ENCODE peak calls at places on chromosomes 7 and 10, in seven cellular contexts. F is glutamatergic neuron, Y is left ventricle myocardium inferior, D is foreskin keratinocyte, Q is ovary, B is neural crest cell, P is uterus. T is an unnamed sample.

GRCh38 chr7:154423219-154423618 is 371.0 kb downstream of the DPP6 start:
- DNase-seq in F (no peak), Y (no peak), D (no peak), Q (no peak), B (no peak), P (no peak), T (no peak)

GRCh38 chr7:140364819-140365218 is 33.5 kb downstream of the SLC37A3 start:
- DNase-seq in F (no peak), Y (no peak), D (peak), Q (no peak), B (no peak), P (no peak), T (no peak)

GRCh38 chr7:104096683-104097082 is 107.2 kb upstream of the RELN start:
- DNase-seq in F (no peak), Y (no peak), D (peak), Q (no peak), B (peak), P (no peak), T (peak)

GRCh38 chr7:608361-608760 is 88.7 kb upstream of the PDGFA start:
- DNase-seq in F (peak), Y (no peak), D (no peak), Q (no peak), B (no peak), P (no peak), T (no peak)

GRCh38 chr10:101974091-101974799 is 81.7 kb downstream of the ARMH3 start:
- DNase-seq in F (no peak), Y (no peak), D (no peak), Q (no peak), B (no peak), P (no peak), T (peak)

GRCh38 chr10:126262186-126262838 is 126.0 kb downstream of the ADAM12 start:
- DNase-seq in F (no peak), Y (no peak), D (no peak), Q (no peak), B (no peak), P (no peak), T (no peak)

GRCh38 chr7:52297128-52297527 is 738.3 kb upstream of the POM121L12 start:
- DNase-seq in F (no peak), Y (no peak), D (no peak), Q (no peak), B (no peak), P (no peak), T (no peak)

GRCh38 chr7:16841681-16842080 is 36.9 kb upstream of the AGR2 start:
- DNase-seq in F (no peak), Y (no peak), D (peak), Q (no peak), B (no peak), P (no peak), T (peak)

GRCh38 chr7:36563706-36564325 is 160.5 kb downstream of the AOAH start:
- DNase-seq in F (no peak), Y (no peak), D (no peak), Q (no peak), B (no peak), P (no peak), T (peak)

GRCh38 chr10:101060951-101061813 is 607 bp upstream of the KAZALD1 start:
- DNase-seq in F (peak), Y (peak), D (peak), Q (peak), B (peak), P (peak), T (peak)

GRCh38 chr7:45580053-45580872 is 6.1 kb downstream of the ADCY1 start:
- DNase-seq in F (peak), Y (peak), D (no peak), Q (no peak), B (no peak), P (no peak), T (peak)

GRCh38 chr10:71644307-71645180 is 75.0 kb downstream of the C10orf105 start:
- DNase-seq in F (no peak), Y (no peak), D (no peak), Q (no peak), B (no peak), P (no peak), T (no peak)

GRCh38 chr7:33495207-33495606 is 365.8 kb downstream of the BBS9 start:
- DNase-seq in F (no peak), Y (no peak), D (no peak), Q (no peak), B (no peak), P (no peak), T (peak)

GRCh38 chr7:66739953-66740301 is 606 bp upstream of the RABGEF1 start:
- DNase-seq in F (no peak), Y (no peak), D (peak), Q (no peak), B (no peak), P (no peak), T (no peak)

DNA sequence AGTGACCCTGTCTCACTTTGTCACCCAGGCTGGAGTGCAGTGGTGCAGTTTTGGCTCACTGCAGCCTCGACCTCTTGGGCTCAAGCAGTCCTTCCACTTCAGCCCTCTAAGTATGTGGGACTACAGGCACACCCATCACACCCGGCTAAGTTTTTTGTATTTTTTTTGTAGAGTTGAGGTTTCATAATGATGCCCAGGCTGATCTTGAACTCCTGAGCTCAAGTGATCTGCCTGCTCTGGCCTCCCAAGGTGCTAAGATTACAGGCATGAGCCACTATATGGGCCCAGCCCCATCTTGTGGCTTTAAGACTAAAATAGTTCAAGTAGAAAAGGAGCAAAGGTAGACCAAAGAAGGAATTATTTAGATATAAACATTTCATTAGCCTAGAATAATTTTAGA is 65.5 kb downstream of the MLLT10 start:
- DNase-seq in F (no peak), Y (no peak), D (no peak), Q (no peak), B (no peak), P (no peak), T (peak)
- TF ChIP-seq CTCF in F (no peak), Y (no peak), D (no peak), Q (no peak), B (no peak), P (no peak), T (no peak)

DNA sequence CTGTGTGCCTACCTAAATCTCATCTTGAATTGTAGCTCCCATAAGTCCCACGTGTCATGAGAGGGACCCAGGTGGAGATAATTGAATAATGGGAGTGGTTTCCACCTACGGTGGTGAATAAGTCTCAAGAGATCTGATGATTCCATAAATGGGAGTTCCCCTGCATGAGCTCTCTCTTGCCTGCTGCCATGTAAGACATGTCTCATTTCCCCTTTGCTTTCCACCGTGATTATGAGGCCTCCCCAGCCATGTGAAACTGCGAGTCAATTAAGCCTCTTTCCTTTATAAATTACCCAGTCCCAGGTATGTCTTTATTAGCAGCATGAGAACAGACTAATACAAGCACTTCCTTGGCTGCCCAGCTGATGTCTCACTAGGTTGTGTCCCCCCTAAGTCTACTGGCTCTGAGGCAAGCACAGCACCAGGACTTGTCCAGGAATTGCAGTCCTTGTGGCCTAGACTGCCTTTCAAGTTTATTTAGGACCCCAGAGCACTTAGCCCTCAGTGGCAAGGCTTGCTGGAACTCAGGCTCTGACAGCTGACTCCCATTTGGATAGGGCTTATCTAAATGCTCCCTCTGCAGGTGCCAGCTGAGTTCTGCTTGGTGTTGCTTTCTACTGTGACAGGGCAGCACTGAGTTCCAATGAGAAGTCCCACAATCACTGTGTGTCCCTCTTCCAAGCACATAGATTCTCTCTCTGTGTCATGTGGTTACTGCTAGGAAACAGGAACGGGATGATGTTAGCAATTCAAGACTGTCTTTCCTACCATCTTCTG is 59.0 kb upstream of the TAS2R16 start:
- DNase-seq in F (no peak), Y (peak), D (peak), Q (no peak), B (no peak), P (no peak), T (peak)
- TF ChIP-seq CTCF in F (no peak), Y (peak), D (no peak), Q (no peak), B (no peak), P (no peak), T (peak)

GRCh38 chr7:3412871-3413270 is 111.8 kb downstream of the SDK1 start:
- DNase-seq in F (no peak), Y (no peak), D (no peak), Q (no peak), B (no peak), P (no peak), T (no peak)
- TF ChIP-seq CTCF in F (no peak), Y (no peak), D (no peak), Q (no peak), B (no peak), P (no peak), T (no peak)

DNA sequence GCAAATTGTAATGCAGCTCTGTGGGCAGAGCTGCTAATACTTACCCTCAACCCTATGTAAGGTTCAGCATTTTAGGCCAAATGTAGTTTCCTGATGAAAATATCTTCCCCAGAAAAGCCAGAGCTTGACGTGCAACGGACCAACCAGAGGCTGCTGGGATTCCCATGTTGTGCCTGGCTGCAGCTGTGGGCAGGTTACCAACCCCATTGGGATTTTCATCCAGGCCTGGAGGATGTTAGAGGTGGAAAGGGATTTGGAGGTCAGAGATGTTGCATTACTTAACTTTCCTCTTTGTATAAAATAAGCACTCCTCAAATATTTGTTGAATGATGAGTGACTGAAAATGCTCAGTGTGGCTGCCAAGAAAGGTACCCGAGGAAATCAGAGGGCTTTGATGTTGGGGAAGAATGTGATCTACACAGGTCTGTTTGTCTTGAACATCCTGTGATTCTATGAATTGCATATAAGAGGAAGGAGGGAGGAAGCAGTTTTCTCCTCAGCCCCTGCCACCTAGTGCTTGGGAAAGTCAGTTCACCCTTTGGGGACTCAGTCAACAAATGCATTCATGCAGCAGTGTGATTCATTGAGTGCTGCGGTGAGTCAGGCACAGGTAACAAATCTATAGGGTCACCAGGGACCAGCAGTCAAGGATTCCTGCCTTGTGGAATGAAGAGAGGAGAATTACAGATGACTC is 487.2 kb downstream of the RPS24 start:
- DNase-seq in F (no peak), Y (no peak), D (peak), Q (no peak), B (no peak), P (no peak), T (peak)
- TF ChIP-seq CTCF in F (no peak), Y (peak), D (peak), Q (no peak), B (peak), P (no peak), T (peak)

T was measured in choroid plexus epithelial cell.